ENCODE peak calls at places on chromosomes 7 and 10, in five cellular contexts. E, F, A, Z and U are unnamed samples. For H3K27me3, the result is how much of the 10 kb centered on the place peaks cover.

GRCh38 chr10:14740684-14741247 is 33.9 kb downstream of the FAM107B start:
- DNase-seq in E (no peak), F (no peak), A (no peak), Z (no peak), U (peak)

GRCh38 chr7:46157931-46158330 is 236.9 kb upstream of the IGFBP3 start:
- DNase-seq in E (no peak), F (no peak), A (no peak), Z (peak), U (no peak)

GRCh38 chr7:112360681-112361080 is 89.6 kb upstream of the IFRD1 start:
- DNase-seq in E (no peak), F (no peak), A (no peak), Z (peak), U (no peak)

GRCh38 chr7:150988230-150989226 is 2.3 kb upstream of the NOS3 start:
- DNase-seq in E (peak), F (peak), A (no peak), Z (no peak), U (peak)

GRCh38 chr7:99143853-99144672 is at the start of gene SMURF1:
- DNase-seq in E (peak), F (peak), A (no peak), Z (peak), U (peak)

GRCh38 chr7:134777908-134778580 is 1.4 kb upstream of the CALD1 start:
- DNase-seq in E (no peak), F (no peak), A (no peak), Z (no peak), U (peak)

GRCh38 chr7:130189281-130189782 is 15.9 kb downstream of the TMEM209 start:
- DNase-seq in E (no peak), F (no peak), A (no peak), Z (peak), U (peak)

GRCh38 chr7:372939-373791 is 83.2 kb downstream of the FOXL3 start:
- DNase-seq in E (peak), F (no peak), A (no peak), Z (no peak), U (no peak)

GRCh38 chr7:109476409-109476808 is 906.7 kb downstream of the DNAJB9 start:
- DNase-seq in E (no peak), F (no peak), A (no peak), Z (no peak), U (no peak)

GRCh38 chr10:66823301-66823700 is 102.5 kb upstream of the LRRTM3 start:
- DNase-seq in E (no peak), F (no peak), A (no peak), Z (no peak), U (no peak)

GRCh38 chr7:127064-127598 is 65.2 kb upstream of the FAM20C start:
- DNase-seq in E (no peak), F (no peak), A (no peak), Z (no peak), U (no peak)

GRCh38 chr7:4149645-4150044 is 532.5 kb upstream of the FOXK1 start:
- DNase-seq in E (no peak), F (no peak), A (no peak), Z (no peak), U (no peak)

GRCh38 chr7:45598697-45599520 is 24.7 kb downstream of the ADCY1 start:
- DNase-seq in E (peak), F (no peak), A (no peak), Z (no peak), U (no peak)

GRCh38 chr10:32104622-32105509 is 48.6 kb upstream of the KIF5B start:
- DNase-seq in E (no peak), F (no peak), A (no peak), Z (no peak), U (peak)

GRCh38 chr10:93850484-93851015 is 43.2 kb upstream of the SLC35G1 start:
- DNase-seq in E (no peak), F (no peak), A (no peak), Z (no peak), U (no peak)
- H3K27me3 ChIP-seq in E (under half), F (under half), A (under half), Z (under half), U (under half)

GRCh38 chr10:126520918-126521317 is 132.6 kb upstream of the ADAM12 start:
- DNase-seq in E (no peak), F (no peak), A (no peak), Z (no peak), U (no peak)
- H2BK12ac ChIP-seq in E (no peak), F (no peak), A (no peak), Z (no peak), U (no peak)

DNA sequence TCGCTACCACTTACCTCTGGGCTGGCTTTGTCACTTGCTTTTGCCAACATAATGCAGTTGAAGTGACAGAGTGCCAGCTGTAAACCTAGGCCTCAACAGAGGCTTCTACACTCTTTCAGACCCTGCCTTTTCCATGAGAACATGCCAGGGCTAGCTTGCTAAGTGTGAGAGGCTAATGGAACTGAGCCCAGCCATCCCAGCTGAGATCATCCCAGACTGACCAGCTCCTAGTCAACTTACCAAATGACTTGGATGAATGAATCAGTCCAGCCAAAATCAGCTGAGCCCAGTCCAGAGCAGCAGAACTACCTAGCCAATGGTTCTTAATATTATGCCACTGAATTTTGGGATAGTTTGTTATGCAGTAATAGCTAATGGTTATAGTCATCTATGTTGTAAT is 34.7 kb upstream of the MKLN1 start:
- DNase-seq in E (no peak), F (no peak), A (no peak), Z (no peak), U (peak)
- H3K23ac ChIP-seq in E (no peak), F (no peak), A (no peak), Z (no peak), U (no peak)

DNA sequence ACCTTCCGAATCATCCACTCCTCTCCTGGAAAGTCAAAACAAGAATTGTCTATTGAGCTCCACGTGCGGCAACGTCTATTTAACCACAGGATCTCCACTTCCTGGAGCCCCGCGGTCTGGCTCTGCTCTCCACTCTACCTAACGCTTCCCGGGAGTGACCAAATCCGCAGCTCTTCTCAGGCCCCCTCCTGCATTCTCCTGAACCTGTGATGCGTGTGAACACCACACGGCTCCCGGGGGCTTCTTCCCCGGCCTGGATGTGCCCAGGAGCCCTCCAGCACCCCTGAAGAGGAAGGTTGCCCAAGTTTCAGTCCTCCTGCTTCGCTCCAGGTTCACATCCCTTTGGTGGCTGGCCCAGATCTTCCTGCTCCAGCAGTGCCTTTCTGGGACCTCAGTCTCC is 7.2 kb downstream of the ZNF467 start:
- DNase-seq in E (no peak), F (no peak), A (no peak), Z (no peak), U (no peak)
- H3K27me3 ChIP-seq in E (half or more), F (under half), A (half or more), Z (half or more), U (half or more)

DNA sequence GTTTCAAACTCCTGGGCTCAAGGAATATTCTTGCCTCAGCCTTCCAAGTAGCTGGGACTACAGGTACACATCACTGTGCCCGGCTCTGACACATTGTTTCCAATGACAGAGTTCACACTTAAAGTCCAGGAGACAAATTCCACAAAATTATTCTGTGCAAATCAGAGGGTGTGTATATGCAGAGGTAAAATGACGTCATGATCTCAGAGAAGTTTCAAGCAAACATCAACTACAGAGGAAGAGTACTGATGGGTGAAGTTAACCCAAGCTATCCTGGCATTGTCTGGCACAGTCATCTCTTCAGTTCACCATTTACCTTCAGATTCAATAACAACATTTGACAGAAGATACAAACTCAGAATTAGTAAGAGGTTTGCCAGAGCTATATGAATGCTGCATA is 388.9 kb downstream of the HPSE2 start:
- DNase-seq in E (no peak), F (no peak), A (no peak), Z (no peak), U (no peak)
- H2BK12ac ChIP-seq in E (no peak), F (no peak), A (no peak), Z (no peak), U (no peak)

GRCh38 chr7:108017776-108018151 is 14.8 kb upstream of the LAMB1 start:
- DNase-seq in E (no peak), F (no peak), A (no peak), Z (no peak), U (no peak)

GRCh38 chr7:108016841-108017775 is 14.1 kb upstream of the LAMB1 start:
- DNase-seq in E (no peak), F (no peak), A (no peak), Z (no peak), U (no peak)

GRCh38 chr7:108014747-108015682 is 12.1 kb upstream of the LAMB1 start:
- DNase-seq in E (no peak), F (no peak), A (no peak), Z (no peak), U (peak)

GRCh38 chr7:108014200-108014599 is 11.2 kb upstream of the LAMB1 start:
- DNase-seq in E (no peak), F (no peak), A (no peak), Z (no peak), U (no peak)

DNA sequence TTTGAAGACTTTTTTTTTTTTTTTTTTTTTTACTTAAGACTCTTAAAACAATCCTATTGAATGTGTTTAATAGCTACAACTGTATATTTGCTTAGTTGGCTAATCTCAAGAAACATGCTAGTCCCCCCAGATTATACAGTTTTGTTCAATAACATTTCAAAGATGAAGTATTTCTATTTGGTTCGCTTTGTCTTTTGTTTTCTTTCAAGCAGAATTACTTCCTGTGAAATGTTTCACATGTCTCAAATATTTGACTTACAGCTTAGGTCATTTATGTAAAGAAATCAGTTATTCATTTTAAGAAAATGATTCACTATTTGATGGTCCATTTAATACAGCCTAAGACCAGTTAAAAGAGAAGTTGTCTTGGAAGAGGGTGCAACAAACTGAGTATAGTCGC is 12.8 kb upstream of the LAMB1 start:
- DNase-seq in E (no peak), F (no peak), A (no peak), Z (no peak), U (no peak)
- H3K23ac ChIP-seq in E (no peak), F (no peak), A (no peak), Z (no peak), U (no peak)